ENCODE peak calls at places on chromosomes 16 and 17, in five cellular contexts. One of them, this sample, is unnamed.

GRCh38 chr17:5003214-5003867 is 5.6 kb downstream of the KIF1C start:
- DNase-seq in H1: no peak
- DNase-seq in IMR-90: no peak
- DNase-seq in H9: no peak
- DNase-seq in mesenchymal stem cell: no peak
- DNase-seq in this sample: no peak

GRCh38 chr17:83176956-83177583 is 97.7 kb downstream of the METRNL start:
- DNase-seq in H9: no peak
- DNase-seq in H1: peak
- DNase-seq in IMR-90: no peak
- DNase-seq in mesenchymal stem cell: no peak
- DNase-seq in this sample: no peak

GRCh38 chr16:52538511-52538910 is 8.4 kb downstream of the TOX3 start:
- DNase-seq in H1: no peak
- DNase-seq in IMR-90: no peak
- DNase-seq in mesenchymal stem cell: no peak
- DNase-seq in H9: no peak
- DNase-seq in this sample: no peak

GRCh38 chr17:81481815-81482505 is 30.6 kb downstream of the ACTG1 start:
- DNase-seq in mesenchymal stem cell: no peak
- DNase-seq in H9: no peak
- DNase-seq in H1: no peak
- DNase-seq in IMR-90: no peak
- DNase-seq in this sample: no peak

GRCh38 chr17:34306466-34306865 is 12.8 kb upstream of the CCL8 start:
- DNase-seq in H9: peak
- DNase-seq in IMR-90: peak
- DNase-seq in mesenchymal stem cell: peak
- DNase-seq in H1: peak
- DNase-seq in this sample: no peak

GRCh38 chr16:74521691-74522090 is 85.2 kb downstream of the GLG1 start:
- DNase-seq in H1: no peak
- DNase-seq in H9: no peak
- DNase-seq in IMR-90: peak
- DNase-seq in mesenchymal stem cell: peak
- DNase-seq in this sample: no peak

GRCh38 chr17:17725853-17726720 is 44.8 kb downstream of the RAI1 start:
- DNase-seq in H9: no peak
- DNase-seq in H1: no peak
- DNase-seq in IMR-90: no peak
- DNase-seq in mesenchymal stem cell: peak
- DNase-seq in this sample: no peak

GRCh38 chr17:31645351-31645750 is 213.7 kb downstream of the COPRS start:
- DNase-seq in H1: no peak
- DNase-seq in mesenchymal stem cell: no peak
- DNase-seq in H9: no peak
- DNase-seq in IMR-90: no peak
- DNase-seq in this sample: no peak

GRCh38 chr16:59886021-59886420 is 1151.9 kb upstream of the GOT2 start:
- DNase-seq in H9: no peak
- DNase-seq in mesenchymal stem cell: no peak
- DNase-seq in H1: no peak
- DNase-seq in IMR-90: peak
- DNase-seq in this sample: no peak

GRCh38 chr17:11969565-11969964 is 27.7 kb downstream of the ZNF18 start:
- DNase-seq in mesenchymal stem cell: no peak
- DNase-seq in IMR-90: no peak
- DNase-seq in H9: no peak
- DNase-seq in H1: no peak
- DNase-seq in this sample: no peak

GRCh38 chr17:73342057-73342522 is 30.3 kb upstream of the CDC42EP4 start:
- DNase-seq in mesenchymal stem cell: peak
- DNase-seq in H1: peak
- DNase-seq in H9: peak
- DNase-seq in IMR-90: peak
- DNase-seq in this sample: peak

GRCh38 chr17:19022747-19023146 is 18.2 kb upstream of the FAM83G start:
- DNase-seq in H9: no peak
- DNase-seq in H1: no peak
- DNase-seq in mesenchymal stem cell: no peak
- DNase-seq in IMR-90: no peak
- DNase-seq in this sample: no peak

GRCh38 chr16:4309833-4310266 is 6.0 kb upstream of the GLIS2 start:
- DNase-seq in H9: peak
- DNase-seq in H1: peak
- DNase-seq in mesenchymal stem cell: peak
- DNase-seq in IMR-90: peak
- DNase-seq in this sample: no peak

GRCh38 chr16:64412578-64413280 is 709.1 kb downstream of the CDH11 start:
- DNase-seq in mesenchymal stem cell: peak
- DNase-seq in IMR-90: peak
- DNase-seq in H9: no peak
- DNase-seq in H1: no peak
- DNase-seq in this sample: no peak

GRCh38 chr16:79077391-79077790 is 523.1 kb downstream of the MAF start:
- DNase-seq in H1: no peak
- DNase-seq in IMR-90: no peak
- DNase-seq in mesenchymal stem cell: no peak
- DNase-seq in H9: no peak
- DNase-seq in this sample: no peak

GRCh38 chr17:56771975-56772374 is 61.7 kb downstream of the C17orf67 start:
- DNase-seq in H1: no peak
- DNase-seq in mesenchymal stem cell: no peak
- DNase-seq in H9: no peak
- DNase-seq in IMR-90: no peak
- DNase-seq in this sample: no peak

GRCh38 chr16:30820952-30821421 is 34.0 kb upstream of the ZNF629 start:
- DNase-seq in H9: no peak
- DNase-seq in IMR-90: no peak
- DNase-seq in H1: no peak
- DNase-seq in mesenchymal stem cell: no peak
- DNase-seq in this sample: no peak

GRCh38 chr16:82748026-82748425 is 121.3 kb downstream of the CDH13 start:
- DNase-seq in mesenchymal stem cell: peak
- DNase-seq in H9: no peak
- DNase-seq in H1: no peak
- DNase-seq in IMR-90: peak
- DNase-seq in this sample: no peak

GRCh38 chr17:57400648-57401047 is 144.3 kb downstream of the MSI2 start:
- DNase-seq in H1: no peak
- DNase-seq in H9: no peak
- DNase-seq in mesenchymal stem cell: no peak
- DNase-seq in IMR-90: peak
- DNase-seq in this sample: no peak

GRCh38 chr17:81566461-81567126 is 14.4 kb upstream of the FAAP100 start:
- DNase-seq in H1: no peak
- DNase-seq in mesenchymal stem cell: peak
- DNase-seq in H9: no peak
- DNase-seq in IMR-90: peak
- DNase-seq in this sample: no peak

GRCh38 chr17:28347261-28347891 is 10.0 kb downstream of the POLDIP2 start:
- DNase-seq in H9: peak
- DNase-seq in mesenchymal stem cell: peak
- DNase-seq in IMR-90: peak
- DNase-seq in H1: no peak
- DNase-seq in this sample: no peak

GRCh38 chr16:23435500-23435899 is 17.5 kb downstream of the COG7 start:
- DNase-seq in H9: peak
- DNase-seq in mesenchymal stem cell: peak
- DNase-seq in IMR-90: peak
- DNase-seq in H1: peak
- DNase-seq in this sample: peak

GRCh38 chr16:27906883-27907282 is 156.6 kb downstream of the GSG1L start:
- DNase-seq in IMR-90: no peak
- DNase-seq in H9: no peak
- DNase-seq in mesenchymal stem cell: no peak
- DNase-seq in H1: no peak
- DNase-seq in this sample: no peak

GRCh38 chr16:81535679-81536360 is 91.2 kb downstream of the CMIP start:
- DNase-seq in H9: no peak
- DNase-seq in mesenchymal stem cell: no peak
- DNase-seq in H1: no peak
- DNase-seq in IMR-90: no peak
- DNase-seq in this sample: no peak

GRCh38 chr17:44558349-44559287 is 1.3 kb downstream of the FZD2 start:
- DNase-seq in H9: peak
- DNase-seq in H1: no peak
- DNase-seq in IMR-90: peak
- DNase-seq in mesenchymal stem cell: peak
- DNase-seq in this sample: no peak
- H3K14ac ChIP-seq in H9: no peak
- H3K14ac ChIP-seq in H1: no peak
- H3K14ac ChIP-seq in IMR-90: peak
- H3K14ac ChIP-seq in mesenchymal stem cell: no peak
- H3K14ac ChIP-seq in this sample: peak

GRCh38 chr17:59378621-59379194 is 47.3 kb downstream of the YPEL2 start:
- DNase-seq in H9: no peak
- DNase-seq in IMR-90: peak
- DNase-seq in H1: no peak
- DNase-seq in mesenchymal stem cell: peak
- DNase-seq in this sample: no peak

GRCh38 chr17:59373879-59374495 is 42.5 kb downstream of the YPEL2 start:
- DNase-seq in mesenchymal stem cell: peak
- DNase-seq in H9: no peak
- DNase-seq in H1: no peak
- DNase-seq in IMR-90: peak
- DNase-seq in this sample: no peak

GRCh38 chr17:59380474-59380873 is 49.0 kb downstream of the YPEL2 start:
- DNase-seq in IMR-90: no peak
- DNase-seq in H9: no peak
- DNase-seq in H1: no peak
- DNase-seq in mesenchymal stem cell: no peak
- DNase-seq in this sample: no peak

GRCh38 chr17:59375858-59376257 is 44.4 kb downstream of the YPEL2 start:
- DNase-seq in H9: no peak
- DNase-seq in H1: no peak
- DNase-seq in IMR-90: no peak
- DNase-seq in mesenchymal stem cell: no peak
- DNase-seq in this sample: no peak

GRCh38 chr17:59377410-59377809 is 46.0 kb downstream of the YPEL2 start:
- DNase-seq in H1: no peak
- DNase-seq in mesenchymal stem cell: no peak
- DNase-seq in IMR-90: peak
- DNase-seq in H9: no peak
- DNase-seq in this sample: no peak
- H3K9ac ChIP-seq in H1: no peak
- H3K9ac ChIP-seq in mesenchymal stem cell: peak
- H3K9ac ChIP-seq in IMR-90: no peak
- H3K9ac ChIP-seq in H9: no peak
- H3K9ac ChIP-seq in this sample: no peak

GRCh38 chr17:20173091-20173490 is 163.9 kb downstream of the SPECC1 start:
- DNase-seq in IMR-90: no peak
- DNase-seq in H9: no peak
- DNase-seq in H1: no peak
- DNase-seq in mesenchymal stem cell: peak
- DNase-seq in this sample: no peak

GRCh38 chr17:20170085-20170484 is 160.9 kb downstream of the SPECC1 start:
- DNase-seq in H1: no peak
- DNase-seq in mesenchymal stem cell: no peak
- DNase-seq in IMR-90: no peak
- DNase-seq in H9: no peak
- DNase-seq in this sample: no peak

GRCh38 chr17:20174588-20175265 is 165.6 kb downstream of the SPECC1 start:
- DNase-seq in IMR-90: peak
- DNase-seq in H1: no peak
- DNase-seq in H9: no peak
- DNase-seq in mesenchymal stem cell: peak
- DNase-seq in this sample: no peak

GRCh38 chr17:20171741-20172377 is 162.7 kb downstream of the SPECC1 start:
- DNase-seq in H9: no peak
- DNase-seq in IMR-90: peak
- DNase-seq in H1: no peak
- DNase-seq in mesenchymal stem cell: no peak
- DNase-seq in this sample: no peak

GRCh38 chr17:20172378-20172775 is 163.2 kb downstream of the SPECC1 start:
- DNase-seq in IMR-90: no peak
- DNase-seq in mesenchymal stem cell: no peak
- DNase-seq in H9: peak
- DNase-seq in H1: no peak
- DNase-seq in this sample: no peak
- H3K14ac ChIP-seq in IMR-90: peak
- H3K14ac ChIP-seq in mesenchymal stem cell: no peak
- H3K14ac ChIP-seq in H9: no peak
- H3K14ac ChIP-seq in H1: no peak
- H3K14ac ChIP-seq in this sample: no peak

DNA sequence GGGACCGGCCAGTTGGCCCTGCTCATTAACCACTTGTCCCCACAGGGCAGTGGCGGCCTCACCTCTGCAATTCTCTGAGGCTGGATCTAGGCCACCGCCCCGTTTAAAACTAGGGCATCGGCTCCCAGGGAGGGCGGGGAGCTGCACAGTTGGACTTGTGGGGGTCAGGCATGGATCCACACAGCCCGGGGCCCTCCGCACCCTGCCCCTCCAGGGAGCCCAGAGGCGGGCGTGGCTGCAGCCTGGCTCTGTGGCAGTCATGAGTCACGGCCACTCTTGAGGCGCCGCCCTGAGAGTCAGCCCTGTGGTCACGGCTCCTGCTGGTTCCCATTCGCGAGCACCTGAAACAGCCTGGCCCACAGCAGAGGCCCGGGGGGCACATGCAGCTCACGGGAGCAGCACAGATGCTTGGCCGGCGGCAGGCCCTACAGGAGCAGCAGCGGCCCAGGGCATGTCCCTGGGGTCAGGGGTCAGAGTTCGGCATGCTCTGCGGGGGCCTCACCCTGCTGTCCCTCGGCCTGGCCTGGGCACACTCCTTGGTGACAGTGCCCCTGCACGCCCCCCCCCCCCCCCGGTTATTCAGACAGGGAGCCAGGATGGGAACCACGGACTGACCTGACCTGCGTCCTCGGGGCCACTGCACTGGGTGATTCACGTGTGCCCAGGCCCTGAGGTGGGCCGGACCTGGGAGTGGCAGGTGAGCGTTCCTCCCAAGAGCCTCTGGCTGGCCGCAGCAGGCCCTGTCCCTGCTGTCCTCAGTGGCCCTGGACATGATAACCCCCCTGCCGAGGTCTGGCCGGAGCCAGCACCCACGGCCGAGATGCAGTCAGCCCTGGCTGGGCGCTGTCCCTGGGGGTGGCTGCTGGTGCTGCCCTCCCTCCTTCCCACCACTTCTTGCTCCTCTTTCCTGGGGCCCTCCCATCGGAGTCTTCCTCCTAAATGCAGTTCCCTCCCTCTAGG is 8.2 kb downstream of the CAPN15 start:
- DNase-seq in H1: no peak
- DNase-seq in mesenchymal stem cell: peak
- DNase-seq in H9: no peak
- DNase-seq in IMR-90: peak
- DNase-seq in this sample: no peak
- H3K9ac ChIP-seq in H1: no peak
- H3K9ac ChIP-seq in mesenchymal stem cell: peak
- H3K9ac ChIP-seq in H9: no peak
- H3K9ac ChIP-seq in IMR-90: no peak
- H3K9ac ChIP-seq in this sample: no peak

This sample was measured in neuronal stem cell.